ENCODE peak calls at places on chromosomes 12 and 14, in four cellular contexts. D is IMR-90, Y is cardiac muscle cell, T is heart right ventricle. V is an unnamed sample.

GRCh38 chr14:98412431-98412830 is 859.6 kb downstream of the BCL11B start:
- DNase-seq in Y (no peak), D (no peak), T (no peak), V (no peak)

GRCh38 chr14:26597136-26598080 is at the start of gene NOVA1:
- DNase-seq in T (peak; percentile 24), D (no peak), Y (peak; percentile 21), V (peak; percentile 1)

GRCh38 chr12:124509676-124510300 is 57.6 kb downstream of the NCOR2 start:
- DNase-seq in Y (peak; percentile 93), D (peak; percentile 70), T (no peak), V (peak; percentile 81)

GRCh38 chr14:100577986-100578431 is 9.2 kb downstream of the BEGAIN start:
- DNase-seq in Y (no peak), T (peak; percentile 5), D (no peak), V (no peak)

GRCh38 chr14:61750708-61751474 is 11.3 kb upstream of the SNAPC1 start:
- DNase-seq in D (peak; percentile 59), T (peak; percentile 90), Y (peak; percentile 80), V (no peak)

GRCh38 chr12:52335598-52336262 is 14.5 kb upstream of the KRT83 start:
- DNase-seq in Y (no peak), T (no peak), D (no peak), V (no peak)

GRCh38 chr12:14473707-14474287 is 93.9 kb downstream of the PLBD1 start:
- DNase-seq in T (no peak), Y (peak; percentile 31), D (peak; percentile 18), V (no peak)

GRCh38 chr12:104498211-104498801 is 41.6 kb downstream of the CHST11 start:
- DNase-seq in D (no peak), Y (no peak), T (no peak), V (no peak)

GRCh38 chr12:115261249-115261648 is 577.3 kb upstream of the TBX3 start:
- DNase-seq in D (no peak), Y (no peak), T (no peak), V (no peak)

GRCh38 chr12:88753074-88753473 is 172.8 kb upstream of the KITLG start:
- DNase-seq in T (no peak), D (peak; percentile 29), Y (peak; percentile 22), V (peak; percentile 36)

GRCh38 chr12:49540229-49541139 is 1.7 kb downstream of the KCNH3 start:
- DNase-seq in D (no peak), Y (no peak), T (no peak), V (no peak)

GRCh38 chr14:74890262-74890661 is 8.5 kb downstream of the DLST start:
- DNase-seq in D (no peak), T (no peak), Y (no peak), V (no peak)

GRCh38 chr14:74892745-74893144 is 11.0 kb downstream of the DLST start:
- DNase-seq in T (no peak), Y (no peak), D (no peak), V (no peak)

GRCh38 chr14:74896400-74896799 is 14.7 kb downstream of the DLST start:
- DNase-seq in Y (no peak), D (no peak), T (no peak), V (no peak)

GRCh38 chr14:74891870-74892269 is 10.2 kb downstream of the DLST start:
- DNase-seq in Y (peak; percentile 40), T (no peak), D (peak; percentile 49), V (no peak)

GRCh38 chr14:74893614-74894091 is 11.9 kb downstream of the DLST start:
- DNase-seq in D (no peak), Y (no peak), T (no peak), V (no peak)
- H3K4me3 ChIP-seq in D (no peak overlapping the region), Y (no peak overlapping the region), T (no peak overlapping the region), V (no peak overlapping the region)

DNA sequence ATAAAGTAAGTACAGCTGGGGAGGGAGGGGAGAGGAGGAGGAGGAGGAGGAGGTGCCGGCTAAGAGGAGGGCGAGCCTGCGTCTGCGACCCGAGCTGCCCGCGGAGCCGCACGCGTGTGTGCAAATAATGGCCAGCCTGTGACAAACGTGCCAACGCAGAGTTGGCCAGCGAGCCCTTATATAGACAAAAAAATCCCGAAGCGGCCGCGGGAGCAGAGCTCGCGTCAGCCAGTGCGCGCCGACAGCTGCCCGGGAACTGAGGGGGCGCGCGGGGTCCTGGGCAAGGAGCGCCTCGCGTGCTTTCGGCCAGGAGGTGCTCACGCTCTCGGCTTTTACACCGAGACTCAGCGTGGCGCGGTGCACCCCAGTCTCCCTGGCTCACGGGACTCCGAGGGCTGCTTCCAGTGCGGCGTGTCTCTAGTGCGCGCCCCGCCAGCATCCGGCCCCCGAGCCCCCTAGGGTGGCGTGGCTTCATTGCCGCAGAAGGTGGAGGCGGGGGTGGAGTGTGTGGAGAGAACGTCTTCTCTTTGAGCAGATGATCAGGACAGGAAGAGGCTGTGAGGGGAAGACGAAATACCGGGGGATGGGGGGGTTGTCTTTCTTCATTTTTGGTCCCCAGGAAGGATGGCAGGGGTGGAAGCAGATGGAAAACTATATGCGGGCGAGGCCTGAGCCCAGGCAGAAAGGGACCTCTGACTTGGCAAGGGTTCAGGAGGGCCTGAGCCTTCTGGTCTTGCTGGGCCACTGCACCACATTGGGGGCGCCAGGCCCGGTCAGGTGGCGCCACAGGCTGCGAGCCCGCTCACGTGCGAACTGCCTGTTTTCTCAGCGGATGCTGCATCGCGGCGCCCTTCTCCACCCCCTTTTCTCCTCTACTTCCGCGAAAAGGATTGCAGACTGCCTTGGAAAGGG is 659 bp downstream of the SLC16A7 start:
- DNase-seq in D (peak; percentile 74), Y (peak; percentile 88), T (peak; percentile 80), V (peak; percentile 67)
- TF ChIP-seq CTCF in D (no peak), Y (no peak), T (no peak), V (no peak)

GRCh38 chr12:109513977-109514376 is 36.5 kb downstream of the UBE3B start:
- DNase-seq in T (no peak), Y (no peak), D (peak; percentile 11), V (no peak)
- H3K36me3 ChIP-seq in T (peaks cover 95% of the 10 kb centered on the region), Y (peaks cover 41% of the 10 kb centered on the region), D (peaks cover 54% of the 10 kb centered on the region), V (peaks cover 42% of the 10 kb centered on the region)

GRCh38 chr14:95659986-95660385 is 26.2 kb upstream of the TCL1B start:
- DNase-seq in T (no peak), D (no peak), Y (no peak), V (no peak)
- H3K4me3 ChIP-seq in T (no peak overlapping the region), D (no peak overlapping the region), Y (no peak overlapping the region), V (no peak overlapping the region)

GRCh38 chr12:87266305-87266704 is 762.9 kb downstream of the C12orf50 start:
- DNase-seq in D (no peak), T (no peak), Y (no peak), V (no peak)
- TF ChIP-seq CTCF in D (no peak), T (no peak), Y (no peak), V (peak; percentile 28)

GRCh38 chr14:70917633-70918032 is 10.4 kb downstream of the PCNX1 start:
- DNase-seq in D (no peak), Y (no peak), T (no peak), V (no peak)

GRCh38 chr14:70919774-70920173 is 12.5 kb downstream of the PCNX1 start:
- DNase-seq in Y (peak; percentile 72), T (no peak), D (peak; percentile 37), V (peak; percentile 48)

GRCh38 chr14:70916776-70917175 is 9.5 kb downstream of the PCNX1 start:
- DNase-seq in T (no peak), Y (no peak), D (no peak), V (no peak)

GRCh38 chr14:70915415-70915814 is 8.2 kb downstream of the PCNX1 start:
- DNase-seq in T (no peak), D (no peak), Y (no peak), V (no peak)

DNA sequence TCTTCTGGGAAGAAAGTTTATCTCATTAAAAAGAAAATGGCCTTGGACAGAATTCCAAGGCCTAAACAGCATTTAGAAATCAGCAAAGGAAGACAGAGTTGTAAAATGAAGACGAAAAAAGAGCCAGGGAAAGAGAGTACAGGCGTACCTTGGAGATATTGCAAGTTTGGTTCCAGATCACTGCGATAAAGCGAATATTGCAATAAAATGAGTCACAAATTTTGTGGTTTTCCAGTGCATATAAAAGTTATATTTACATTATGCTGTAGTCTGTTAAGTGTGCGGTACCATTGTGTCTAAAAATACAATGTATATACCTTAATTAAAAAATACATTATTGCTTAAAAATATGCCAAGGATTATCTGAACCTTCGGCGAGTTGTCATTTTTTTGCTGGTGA is 9.0 kb downstream of the PCNX1 start:
- DNase-seq in Y (no peak), T (no peak), D (no peak), V (no peak)
- H3K36me3 ChIP-seq in Y (no peaks in the 10 kb centered on the region), T (peaks cover 8% of the 10 kb centered on the region), D (no peaks in the 10 kb centered on the region), V (peaks cover 2% of the 10 kb centered on the region)

GRCh38 chr12:109269428-109269827 is 39.7 kb downstream of the FOXN4 start:
- DNase-seq in D (no peak), T (no peak), Y (no peak), V (no peak)
- H3K4me3 ChIP-seq in D (no peak overlapping the region), T (no peak overlapping the region), Y (no peak overlapping the region), V (no peak overlapping the region)

GRCh38 chr14:64910847-64911495 is 3.3 kb upstream of the CHURC1 start:
- DNase-seq in D (peak; percentile 55), T (no peak), Y (peak; percentile 55), V (peak; percentile 47)
- TF ChIP-seq CTCF in D (peak; percentile 79), T (no peak), Y (peak; percentile 83), V (peak; percentile 78)

DNA sequence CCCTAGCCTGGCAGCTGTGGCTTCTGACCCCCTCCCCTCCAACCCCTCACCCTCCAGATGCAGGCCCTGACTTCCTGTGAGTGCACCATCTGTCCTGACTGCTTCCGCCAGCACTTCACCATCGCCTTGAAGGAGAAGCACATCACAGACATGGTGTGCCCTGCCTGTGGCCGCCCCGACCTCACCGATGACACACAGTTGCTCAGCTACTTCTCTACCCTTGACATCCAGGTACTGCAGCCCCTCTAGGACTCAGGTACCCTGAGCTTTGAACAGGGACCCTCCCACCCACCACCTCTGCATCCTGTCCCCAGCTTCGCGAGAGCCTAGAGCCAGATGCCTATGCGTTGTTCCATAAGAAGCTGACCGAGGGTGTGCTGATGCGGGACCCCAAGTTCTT is 6.0 kb upstream of the IRF9 start:
- DNase-seq in Y (no peak), T (no peak), D (no peak), V (no peak)
- H3K36me3 ChIP-seq in Y (peaks cover 61% of the 10 kb centered on the region), T (peaks cover 100% of the 10 kb centered on the region), D (peaks cover 68% of the 10 kb centered on the region), V (peaks cover 70% of the 10 kb centered on the region)

V was measured in brain microvascular endothelial cell.